ENCODE peak calls at places on chromosomes 5 and 9, in five cellular contexts. N is NB4, X is lower lobe of right lung, L is neural progenitor cell, B is transverse colon. V is an unnamed sample.

GRCh38 chr9:114029311-114030170 is 48.6 kb downstream of the AMBP start:
- DNase-seq in B (no peak), X (no peak), L (no peak), N (no peak), V (no peak)

GRCh38 chr5:149756354-149756753 is 26.2 kb downstream of the PPARGC1B start:
- DNase-seq in L (no peak), N (no peak), B (no peak), X (no peak), V (no peak)

GRCh38 chr9:113599647-113600476 is 136.3 kb downstream of the RGS3 start:
- DNase-seq in N (no peak), B (no peak), X (peak), L (peak), V (peak)

GRCh38 chr9:133763272-133764183 is 25.4 kb upstream of the SARDH start:
- DNase-seq in L (no peak), N (no peak), B (no peak), X (peak), V (peak)

GRCh38 chr9:93304574-93305496 is 120.9 kb downstream of the WNK2 start:
- DNase-seq in X (peak), B (peak), L (peak), N (peak), V (peak)

GRCh38 chr5:104361932-104362331 is 799.3 kb upstream of the NUDT12 start:
- DNase-seq in B (no peak), N (no peak), L (no peak), X (no peak), V (no peak)

GRCh38 chr5:82984786-82985762 is 92.1 kb downstream of the TMEM167A start:
- DNase-seq in L (no peak), X (no peak), N (no peak), B (no peak), V (no peak)

GRCh38 chr5:141815051-141815795 is 63.0 kb downstream of the PCDH1 start:
- DNase-seq in X (no peak), N (no peak), L (no peak), B (no peak), V (no peak)

GRCh38 chr5:149830579-149830978 is 100.5 kb downstream of the PPARGC1B start:
- DNase-seq in B (no peak), X (no peak), L (no peak), N (no peak), V (no peak)

GRCh38 chr9:116555556-116556180 is 131.4 kb upstream of the TRIM32 start:
- DNase-seq in X (no peak), B (no peak), L (no peak), N (no peak), V (no peak)

DNA sequence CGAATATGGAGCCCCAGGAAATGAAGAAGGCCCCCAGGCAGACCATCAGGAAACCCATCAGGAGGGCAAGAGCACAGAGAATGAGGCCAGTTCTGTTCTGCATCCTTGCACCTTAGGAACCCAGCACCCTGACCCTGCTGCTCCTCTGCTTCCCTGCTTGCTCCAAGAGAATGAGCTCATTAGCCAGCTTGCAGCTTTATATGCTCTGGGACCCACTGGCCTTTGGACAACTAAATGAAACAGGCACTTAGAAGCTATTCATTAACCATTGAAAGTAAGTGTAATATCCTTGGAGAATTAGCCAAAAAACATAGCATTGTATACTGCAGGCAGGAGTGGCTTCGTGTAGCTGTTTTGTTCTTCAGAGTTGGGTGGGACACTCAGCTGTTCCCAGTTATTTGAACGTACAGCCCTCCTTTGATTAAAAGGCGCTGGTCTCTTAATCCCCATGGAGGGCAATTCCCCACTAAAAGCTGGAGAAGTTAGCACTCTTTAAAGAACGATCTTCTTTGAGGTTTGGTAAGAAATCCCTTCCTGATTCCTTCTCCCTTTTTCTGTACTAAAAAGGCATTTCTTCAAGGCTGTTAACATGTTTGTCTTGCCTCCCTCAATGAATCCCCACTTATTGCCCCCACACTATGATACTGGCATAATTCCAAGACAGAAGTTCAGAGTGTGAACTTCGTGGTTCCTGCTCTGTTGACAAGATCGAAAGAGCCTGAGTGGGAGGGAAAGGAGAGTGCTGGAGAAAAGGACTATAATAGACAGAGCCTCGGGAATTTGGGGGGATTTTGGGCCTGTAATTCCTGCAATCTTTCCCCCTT is at the start of gene TMEM252:
- DNase-seq in X (no peak), B (peak), N (no peak), L (no peak), V (peak)
- TF ChIP-seq CTCF in X (no peak), B (no peak), N (no peak), L (no peak), V (no peak)

GRCh38 chr5:172322028-172322965 is 38.7 kb upstream of the UBTD2 start:
- DNase-seq in N (no peak), B (peak), X (no peak), L (no peak), V (no peak)
- H3K4me3 ChIP-seq in N (no peak), B (no peak), X (no peak), L (no peak), V (no peak)

GRCh38 chr5:95841914-95842812 is 19.6 kb upstream of the GLRX start:
- DNase-seq in B (peak), X (no peak), L (no peak), N (no peak), V (peak)

GRCh38 chr5:95843733-95844223 is 21.3 kb upstream of the GLRX start:
- DNase-seq in B (no peak), X (peak), N (no peak), L (no peak), V (peak)

GRCh38 chr5:95845401-95845800 is 22.9 kb upstream of the GLRX start:
- DNase-seq in L (no peak), X (no peak), B (no peak), N (no peak), V (no peak)

GRCh38 chr5:95840969-95841368 is 18.4 kb upstream of the GLRX start:
- DNase-seq in L (no peak), N (no peak), B (no peak), X (no peak), V (no peak)

GRCh38 chr5:95842955-95843544 is 20.5 kb upstream of the GLRX start:
- DNase-seq in L (peak), X (peak), B (peak), N (peak), V (peak)
- TF ChIP-seq CTCF in L (no peak), X (peak), B (no peak), N (peak), V (peak)

DNA sequence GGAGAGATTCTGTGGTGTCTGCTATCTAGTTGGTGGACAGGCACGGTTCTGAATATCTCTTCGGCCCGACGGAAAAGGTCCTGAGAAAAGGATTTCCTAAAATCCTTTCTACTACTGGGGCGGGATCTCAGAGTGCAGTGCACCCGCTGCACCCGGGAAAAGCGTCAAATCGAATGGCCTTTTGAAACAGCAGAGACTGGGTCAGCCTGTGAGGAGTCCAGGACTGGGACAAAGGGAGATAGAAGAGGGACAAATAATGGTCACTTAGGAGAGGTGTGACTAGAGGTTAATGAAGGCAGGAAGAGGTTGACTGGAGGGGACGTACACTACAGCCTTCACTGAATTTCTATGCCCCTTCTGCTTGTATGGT is 1.5 kb downstream of the PLPPR1 start:
- DNase-seq in B (no peak), N (no peak), X (no peak), L (peak), V (no peak)
- H3K4me3 ChIP-seq in B (no peak), N (no peak), X (no peak), L (peak), V (no peak)

GRCh38 chr5:96074460-96075254 is 113.0 kb upstream of the ELL2 start:
- DNase-seq in L (no peak), X (no peak), N (no peak), B (no peak), V (no peak)
- TF ChIP-seq CTCF in L (no peak), X (no peak), N (no peak), B (no peak), V (no peak)

GRCh38 chr9:127931092-127931881 is 710 bp upstream of the PIP5KL1 start:
- DNase-seq in L (peak), B (no peak), N (peak), X (no peak), V (peak)
- H3K4me3 ChIP-seq in L (peak), B (peak), N (no peak), X (peak), V (peak)

GRCh38 chr9:13603916-13604315 is 324.4 kb upstream of the MPDZ start:
- DNase-seq in B (no peak), X (no peak), N (no peak), L (no peak), V (peak)

GRCh38 chr9:13607746-13608445 is 328.4 kb upstream of the MPDZ start:
- DNase-seq in X (no peak), L (peak), N (no peak), B (no peak), V (no peak)

DNA sequence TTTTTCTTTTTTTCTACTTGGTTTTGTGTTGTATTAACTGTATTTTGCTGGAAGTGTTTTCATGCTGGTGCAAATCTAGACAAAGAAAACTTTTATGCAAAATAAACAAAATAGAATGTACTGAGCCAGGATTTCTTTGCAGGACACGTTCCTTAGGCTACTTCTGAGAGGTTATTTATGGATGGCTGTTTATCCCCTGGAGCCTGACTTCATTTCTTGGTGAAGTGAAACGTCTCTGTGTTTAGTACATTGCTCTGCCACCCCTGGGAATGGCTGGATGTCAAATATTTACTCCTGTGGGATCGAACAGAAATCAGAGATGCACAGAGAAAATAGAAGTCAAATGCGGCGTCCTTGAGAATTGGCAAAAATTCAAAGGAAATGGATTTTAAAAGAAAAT is 327.1 kb upstream of the MPDZ start:
- DNase-seq in L (no peak), X (no peak), N (no peak), B (no peak), V (no peak)
- TF ChIP-seq CTCF in L (no peak), X (no peak), N (no peak), B (no peak), V (no peak)